ENCODE peak calls at places on chromosome 21, in seven cellular contexts. A is AG20443; W is suprapubic skin; O is chondrocyte; C is stimulated activated CD4-positive, alpha-beta T cell treated with anti-CD3 and anti-CD28 coated beads, Interleukin-1b, Interleukin-23, amount 100 ng/mL, for 4 hours; T is DMS153; Z is brain microvascular endothelial cell. Y is an unnamed sample.

GRCh38 chr21:15283789-15284188 is 219.0 kb upstream of the NRIP1 start:
- DNase-seq in A (no peak), W (no peak), O (no peak), C (no peak), T (peak; percentile 6), Z (no peak), Y (no peak)

GRCh38 chr21:45372732-45373355 is 32.1 kb upstream of the COL18A1 start:
- DNase-seq in A (no peak), W (no peak), O (peak; percentile 36), C (no peak), T (no peak), Z (no peak), Y (no peak)

GRCh38 chr21:37564924-37565529 is 198.5 kb downstream of the DYRK1A start:
- DNase-seq in A (no peak), W (no peak), O (no peak), C (no peak), T (peak; percentile 62), Z (peak; percentile 48), Y (peak; percentile 24)

GRCh38 chr21:45017376-45017960 is 56.9 kb upstream of the ADARB1 start:
- DNase-seq in A (no peak), W (peak; percentile 63), O (no peak), C (no peak), T (no peak), Z (no peak), Y (no peak)

GRCh38 chr21:33924766-33925100 is 9.1 kb upstream of the ATP5PO start:
- DNase-seq in A (no peak), W (no peak), O (no peak), C (no peak), T (no peak), Z (no peak), Y (no peak)

GRCh38 chr21:31612889-31613785 is 46.4 kb upstream of the SOD1 start:
- DNase-seq in A (peak; percentile 37), W (no peak), O (no peak), C (no peak), T (no peak), Z (peak; percentile 11), Y (no peak)

GRCh38 chr21:16535100-16535418 is 805.3 kb downstream of the USP25 start:
- DNase-seq in A (peak; percentile 58), W (peak; percentile 89), O (no peak), C (no peak), T (no peak), Z (no peak), Y (peak; percentile 88)

GRCh38 chr21:44880762-44881585 is 7.5 kb upstream of the PTTG1IP start:
- DNase-seq in A (peak; percentile 71), W (no peak), O (peak; percentile 36), C (no peak), T (no peak), Z (peak; percentile 32), Y (peak; percentile 73)

GRCh38 chr21:26097475-26097874 is 73.1 kb downstream of the APP start:
- DNase-seq in A (no peak), W (no peak), O (no peak), C (no peak), T (no peak), Z (no peak), Y (no peak)